ENCODE peak calls at places on chromosomes 2 and 18, in four cellular contexts. Y is Calu3, O is NCI-H1105 treated with DMSO at 0.1 percent for 48 hours, I is COR-L47. D is an unnamed sample.
A peak's percentile ranks its signal among the peaks of the same experiment; 100 is the strongest.

GRCh38 chr2:95034221-95034620 is 8.7 kb downstream of the MAL start:
- DNase-seq in Y (no peak), O (no peak), I (no peak), D (no peak)

GRCh38 chr2:25989154-25989553 is 6.9 kb upstream of the KIF3C start:
- DNase-seq in Y (no peak), O (no peak), I (no peak), D (no peak)

GRCh38 chr18:3246636-3247242 is 862 bp upstream of the MYL12A start:
- DNase-seq in Y (no peak), O (no peak), I (no peak), D (peak; percentile 69)

GRCh38 chr2:100780203-100781008 is 39.5 kb upstream of the NPAS2 start:
- DNase-seq in Y (peak; percentile 75), O (no peak), I (no peak), D (no peak)

GRCh38 chr2:171595896-171596295 is 73.6 kb downstream of the CYBRD1 start:
- DNase-seq in Y (no peak), O (no peak), I (no peak), D (no peak)

GRCh38 chr2:150023663-150024062 is 436.1 kb upstream of the MMADHC start:
- DNase-seq in Y (no peak), O (no peak), I (no peak), D (no peak)

GRCh38 chr18:13681701-13682100 is 44.7 kb downstream of the FAM210A start:
- DNase-seq in Y (no peak), O (no peak), I (no peak), D (no peak)

GRCh38 chr2:216632952-216633615 is at the start of gene IGFBP2:
- DNase-seq in Y (peak; percentile 63), O (peak; percentile 46), I (peak; percentile 49), D (peak; percentile 69)

GRCh38 chr2:43269706-43270105 is 43.3 kb upstream of the ZFP36L2 start:
- DNase-seq in Y (no peak), O (no peak), I (no peak), D (peak; percentile 82)

GRCh38 chr2:237998530-237998929 is 31.7 kb downstream of the UBE2F start:
- DNase-seq in Y (no peak), O (no peak), I (no peak), D (no peak)

GRCh38 chr2:33496150-33496549 is 19.7 kb downstream of the RASGRP3 start:
- DNase-seq in Y (no peak), O (no peak), I (no peak), D (no peak)

GRCh38 chr2:171627412-171627811 is 59.9 kb upstream of the DYNC1I2 start:
- DNase-seq in Y (no peak), O (no peak), I (no peak), D (no peak)

GRCh38 chr18:46939998-46940571 is 22.7 kb downstream of the KATNAL2 start:
- DNase-seq in Y (no peak), O (no peak), I (no peak), D (no peak)

GRCh38 chr2:38215511-38215910 is 139.6 kb upstream of the CYP1B1 start:
- DNase-seq in Y (no peak), O (no peak), I (no peak), D (no peak)

GRCh38 chr2:16425462-16426336 is 239.9 kb downstream of the CYRIA start:
- DNase-seq in Y (peak; percentile 79), O (peak; percentile 40), I (no peak), D (no peak)

GRCh38 chr2:238235331-238235732 is 4.5 kb downstream of the HES6 start:
- DNase-seq in Y (no peak), O (no peak), I (no peak), D (no peak)

GRCh38 chr2:23423062-23423872 is 38.3 kb downstream of the KLHL29 start:
- DNase-seq in Y (no peak), O (no peak), I (no peak), D (no peak)

GRCh38 chr2:219829968-219830738 is 202.7 kb downstream of the SLC4A3 start:
- DNase-seq in Y (no peak), O (no peak), I (no peak), D (no peak)

GRCh38 chr2:3041246-3041645 is 336.4 kb downstream of the EIPR1 start:
- DNase-seq in Y (no peak), O (no peak), I (no peak), D (no peak)

GRCh38 chr2:140502951-140503630 is 1627.7 kb downstream of the LRP1B start:
- DNase-seq in Y (no peak), O (no peak), I (no peak), D (no peak)

GRCh38 chr2:142037051-142037450 is 93.8 kb downstream of the LRP1B start:
- DNase-seq in Y (no peak), O (no peak), I (no peak), D (no peak)

GRCh38 chr18:49460958-49461601 is 635 bp upstream of the DYM start:
- DNase-seq in Y (no peak), O (peak; percentile 57), I (no peak), D (no peak)

GRCh38 chr2:236644502-236644911 is 74.9 kb downstream of the ACKR3 start:
- DNase-seq in Y (no peak), O (no peak), I (no peak), D (no peak)

GRCh38 chr2:95110395-95110794 is 11.2 kb downstream of the MRPS5 start:
- DNase-seq in Y (no peak), O (no peak), I (no peak), D (no peak)

GRCh38 chr2:45533771-45534170 is 77.3 kb downstream of the SRBD1 start:
- DNase-seq in Y (no peak), O (no peak), I (no peak), D (no peak)

GRCh38 chr2:68771211-68771721 is 36.7 kb downstream of the ARHGAP25 start:
- DNase-seq in Y (no peak), O (no peak), I (no peak), D (no peak)

GRCh38 chr2:11867926-11868325 is 121.5 kb downstream of the LPIN1 start:
- DNase-seq in Y (no peak), O (peak; percentile 28), I (no peak), D (no peak)

GRCh38 chr2:127575941-127576432 is 40.5 kb downstream of the MYO7B start:
- DNase-seq in Y (no peak), O (no peak), I (no peak), D (no peak)

GRCh38 chr2:153287109-153287801 is 191.3 kb downstream of the RPRM start:
- DNase-seq in Y (no peak), O (no peak), I (no peak), D (peak; percentile 46)

GRCh38 chr2:231463698-231464575 is at the start of gene NCL:
- DNase-seq in Y (peak; percentile 88), O (peak; percentile 73), I (peak; percentile 67), D (peak; percentile 98)

GRCh38 chr2:31088516-31089195 is 49.6 kb downstream of the GALNT14 start:
- DNase-seq in Y (no peak), O (no peak), I (no peak), D (no peak)

GRCh38 chr2:231297108-231297908 is 98.2 kb upstream of the B3GNT7 start:
- DNase-seq in Y (peak; percentile 65), O (no peak), I (no peak), D (peak; percentile 73)

GRCh38 chr2:18883626-18884456 is 294.5 kb upstream of the NT5C1B start:
- DNase-seq in Y (peak; percentile 54), O (no peak), I (no peak), D (peak; percentile 39)

GRCh38 chr18:62974388-62974787 is 259.0 kb downstream of the PHLPP1 start:
- DNase-seq in Y (no peak), O (no peak), I (no peak), D (no peak)

GRCh38 chr18:59900222-59901128 is 679 bp downstream of the PMAIP1 start:
- DNase-seq in Y (peak; percentile 61), O (peak; percentile 54), I (peak; percentile 80), D (peak; percentile 27)

GRCh38 chr2:217851191-217852020 is 151.4 kb downstream of the TNS1 start:
- DNase-seq in Y (no peak), O (no peak), I (no peak), D (peak; percentile 50)

GRCh38 chr2:85255813-85256581 is 71.8 kb downstream of the TGOLN2 start:
- DNase-seq in Y (peak; percentile 69), O (no peak), I (no peak), D (peak; percentile 58)

GRCh38 chr18:7062844-7063243 is 54.8 kb downstream of the LAMA1 start:
- DNase-seq in Y (no peak), O (no peak), I (no peak), D (no peak)

GRCh38 chr2:192070099-192070498 is 124.6 kb downstream of the TMEFF2 start:
- DNase-seq in Y (no peak), O (no peak), I (no peak), D (no peak)

GRCh38 chr2:3224681-3225080 is 152.9 kb downstream of the EIPR1 start:
- DNase-seq in Y (no peak), O (no peak), I (no peak), D (no peak)